ENCODE peak calls at places on chromosomes 1 and 21, in six cellular contexts. G, B, A, X, I and E are unnamed samples.

GRCh38 chr1:147273409-147274307 is 31.2 kb downstream of the CHD1L start:
- DNase-seq in B (peak), A (peak), G (peak), I (peak), X (peak), E (peak)

GRCh38 chr1:211198111-211198510 is 61.1 kb upstream of the RCOR3 start:
- DNase-seq in A (no peak), I (no peak), X (no peak), G (no peak), B (no peak), E (no peak)

GRCh38 chr1:8427493-8427892 is 109.6 kb downstream of the SLC45A1 start:
- DNase-seq in B (no peak), X (peak), A (no peak), I (no peak), G (no peak), E (no peak)

GRCh38 chr1:221630236-221630635 is 111.7 kb downstream of the DUSP10 start:
- DNase-seq in G (no peak), I (no peak), B (no peak), X (no peak), A (no peak), E (no peak)

GRCh38 chr1:193103759-193104495 is 1.3 kb downstream of the GLRX2 start:
- DNase-seq in X (no peak), G (no peak), I (no peak), A (no peak), B (no peak), E (no peak)

GRCh38 chr1:148389027-148389339 is 94.1 kb downstream of the PPIAL4G start:
- DNase-seq in A (no peak), X (no peak), I (no peak), G (no peak), B (no peak), E (no peak)

GRCh38 chr1:7669559-7670208 is 101.4 kb upstream of the VAMP3 start:
- DNase-seq in G (peak), A (peak), X (no peak), I (peak), B (peak), E (peak)

GRCh38 chr21:45987121-45987711 is 5.6 kb downstream of the COL6A1 start:
- DNase-seq in G (no peak), I (no peak), A (no peak), B (no peak), X (no peak), E (no peak)

GRCh38 chr21:42263591-42264131 is 44.7 kb downstream of the ABCG1 start:
- DNase-seq in G (no peak), B (no peak), I (no peak), A (no peak), X (no peak), E (peak)

GRCh38 chr1:25895365-25895990 is 10.7 kb downstream of the STMN1 start:
- DNase-seq in A (peak), X (no peak), B (peak), I (peak), G (peak), E (peak)

GRCh38 chr1:111729271-111729921 is 9.8 kb downstream of the INKA2 start:
- DNase-seq in X (no peak), B (no peak), A (no peak), I (no peak), G (no peak), E (no peak)

GRCh38 chr1:38045431-38046332 is 911 bp downstream of the POU3F1 start:
- DNase-seq in A (peak), B (no peak), I (no peak), X (no peak), G (no peak), E (peak)

GRCh38 chr1:177739780-177740179 is 230.1 kb downstream of the SEC16B start:
- DNase-seq in I (no peak), A (no peak), G (no peak), B (no peak), X (no peak), E (no peak)

GRCh38 chr21:32412998-32413504 is 545 bp downstream of the EVA1C start:
- DNase-seq in B (no peak), G (no peak), X (no peak), A (no peak), I (no peak), E (peak)

GRCh38 chr1:70429219-70429618 is 18.2 kb downstream of the CTH start:
- DNase-seq in A (no peak), B (no peak), X (no peak), I (no peak), G (no peak), E (no peak)

GRCh38 chr1:15280416-15280815 is 33.4 kb downstream of the FHAD1 start:
- DNase-seq in G (no peak), A (no peak), I (no peak), X (no peak), B (no peak), E (no peak)

GRCh38 chr21:16983425-16983824 is 529.4 kb upstream of the CXADR start:
- DNase-seq in X (no peak), A (no peak), G (no peak), B (no peak), I (no peak), E (no peak)

GRCh38 chr1:168288311-168289052 is 7.8 kb downstream of the TBX19 start:
- DNase-seq in G (no peak), B (no peak), A (no peak), I (no peak), X (no peak), E (no peak)

GRCh38 chr21:33981341-33982101 is 65.9 kb upstream of the ATP5PO start:
- DNase-seq in B (no peak), X (no peak), G (no peak), I (no peak), A (no peak), E (no peak)

GRCh38 chr1:64893921-64894320 is 72.4 kb downstream of the JAK1 start:
- DNase-seq in A (no peak), G (no peak), X (no peak), B (no peak), I (no peak), E (no peak)

GRCh38 chr1:29719253-29719652 is 482.9 kb downstream of the PTPRU start:
- DNase-seq in A (no peak), I (no peak), X (no peak), G (no peak), B (no peak), E (no peak)

GRCh38 chr1:208595745-208596144 is 351.6 kb upstream of the PLXNA2 start:
- DNase-seq in A (no peak), X (no peak), I (no peak), G (no peak), B (no peak), E (no peak)

GRCh38 chr1:151843398-151843797 is 3.8 kb upstream of the C2CD4D start:
- DNase-seq in I (no peak), A (no peak), G (no peak), B (no peak), X (no peak), E (no peak)

GRCh38 chr1:230627767-230628166 is 14.5 kb upstream of the COG2 start:
- DNase-seq in B (no peak), G (no peak), X (no peak), I (no peak), A (no peak), E (no peak)

GRCh38 chr1:151991663-151992344 is 1.9 kb downstream of the S100A10 start:
- DNase-seq in G (no peak), A (no peak), B (no peak), I (no peak), X (no peak), E (no peak)

GRCh38 chr1:175319912-175320230 is 127.3 kb upstream of the KIAA0040 start:
- DNase-seq in A (no peak), X (no peak), I (no peak), B (no peak), G (no peak), E (no peak)

GRCh38 chr1:175322109-175322508 is 129.5 kb upstream of the KIAA0040 start:
- DNase-seq in A (no peak), B (no peak), I (no peak), X (no peak), G (no peak), E (no peak)

GRCh38 chr1:175319112-175319911 is 126.7 kb upstream of the KIAA0040 start:
- DNase-seq in A (peak), B (peak), G (peak), X (peak), I (peak), E (peak)

GRCh38 chr1:175318633-175319032 is 126.1 kb upstream of the KIAA0040 start:
- DNase-seq in I (no peak), B (no peak), G (no peak), X (no peak), A (no peak), E (no peak)

DNA sequence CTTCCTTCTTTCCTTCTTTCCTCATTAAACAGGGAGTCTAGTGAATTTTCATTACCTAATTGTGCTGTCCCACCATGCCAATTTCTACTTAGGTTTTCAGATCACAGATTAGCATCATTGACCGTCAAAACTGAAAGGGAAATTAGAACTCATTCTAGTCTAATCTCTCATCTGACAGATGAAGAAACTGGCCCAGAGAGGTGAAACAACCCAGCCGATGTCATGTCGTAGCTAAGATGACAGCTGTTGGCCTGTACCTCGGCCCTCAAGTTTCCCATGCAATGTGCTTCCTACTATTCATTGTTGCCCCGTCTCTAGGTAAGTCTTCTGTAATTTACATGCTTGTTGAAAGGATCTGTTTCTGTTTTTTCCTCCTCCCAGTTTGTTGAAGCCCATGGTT is 128.2 kb upstream of the KIAA0040 start:
- DNase-seq in A (no peak), G (no peak), X (no peak), B (no peak), I (no peak), E (no peak)
- TF ChIP-seq REST in A (no peak), G (no peak), X (no peak), B (no peak), I (no peak), E (no peak)

DNA sequence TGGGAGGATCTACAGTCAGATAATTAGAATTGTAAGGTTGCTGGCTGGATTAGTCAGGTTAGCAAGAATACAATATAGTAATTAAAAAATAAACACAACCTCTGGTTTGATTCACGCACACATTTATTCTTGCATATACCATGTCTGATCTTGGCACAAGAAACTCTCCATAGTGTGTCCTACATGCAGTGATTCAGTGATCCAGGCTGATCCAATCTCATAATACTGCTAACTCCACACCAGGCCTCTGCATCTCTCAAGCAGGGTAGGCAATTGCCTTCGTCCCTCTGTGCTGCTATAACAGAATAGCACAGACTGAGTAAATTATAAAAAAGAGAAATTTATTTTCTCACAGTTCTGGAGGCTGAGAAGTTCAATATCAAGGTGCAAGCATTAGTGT is 741.2 kb upstream of the NCAM2 start:
- DNase-seq in G (no peak), I (no peak), X (no peak), B (no peak), A (no peak), E (no peak)
- H2AFZ ChIP-seq in G (no peak), I (peak), X (no peak), B (no peak), A (no peak), E (no peak)

GRCh38 chr21:40686526-40686925 is 160.4 kb downstream of the DSCAM start:
- DNase-seq in A (no peak), G (no peak), X (no peak), B (no peak), I (no peak), E (no peak)
- H3K4me3 ChIP-seq in A (no peak), G (no peak), X (no peak), B (no peak), I (no peak), E (no peak)

DNA sequence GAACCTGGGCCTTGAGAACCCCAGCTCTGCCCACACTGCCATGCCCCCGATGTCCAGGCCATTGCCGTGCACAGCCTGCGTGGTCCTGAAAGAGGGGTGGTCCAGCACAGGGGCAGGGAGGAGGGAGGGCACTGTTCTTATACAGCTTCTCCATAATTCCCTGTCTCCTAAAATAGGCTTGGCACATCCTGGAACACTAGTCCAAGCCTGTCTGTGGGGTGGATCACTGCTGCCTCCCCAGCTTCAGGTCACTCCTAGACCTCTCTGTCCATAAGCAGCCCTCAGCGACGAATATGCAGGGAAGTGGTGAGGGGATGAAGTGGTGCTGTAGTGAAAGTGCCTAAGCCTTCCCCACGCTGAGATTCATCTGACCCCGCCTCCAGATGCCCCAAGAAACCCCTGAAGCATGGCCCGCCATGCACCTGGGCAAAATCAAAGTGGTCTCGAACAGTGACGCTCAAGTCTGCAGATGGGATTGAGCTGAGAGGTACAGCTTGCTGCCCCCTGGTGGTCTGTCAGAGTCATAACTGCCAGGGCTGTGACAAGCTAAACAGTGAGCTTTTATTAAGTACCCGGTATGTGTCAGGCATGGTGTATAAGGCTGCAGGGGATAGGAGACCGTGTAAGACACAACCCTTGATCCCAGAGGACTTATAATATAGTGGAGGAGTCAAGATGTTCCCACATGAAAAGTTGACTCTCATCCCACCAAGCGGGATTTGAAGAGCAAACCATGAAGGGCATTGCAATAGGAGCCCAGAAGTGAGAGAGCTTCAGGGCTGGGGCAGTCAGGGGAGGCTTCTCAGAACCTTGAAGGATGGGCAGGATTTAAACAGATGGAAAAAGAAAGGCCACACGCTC is 66.6 kb downstream of the FAM163A start:
- DNase-seq in I (peak), B (peak), G (peak), A (peak), X (peak), E (peak)
- TF ChIP-seq REST in I (no peak), B (no peak), G (no peak), A (no peak), X (no peak), E (no peak)

DNA sequence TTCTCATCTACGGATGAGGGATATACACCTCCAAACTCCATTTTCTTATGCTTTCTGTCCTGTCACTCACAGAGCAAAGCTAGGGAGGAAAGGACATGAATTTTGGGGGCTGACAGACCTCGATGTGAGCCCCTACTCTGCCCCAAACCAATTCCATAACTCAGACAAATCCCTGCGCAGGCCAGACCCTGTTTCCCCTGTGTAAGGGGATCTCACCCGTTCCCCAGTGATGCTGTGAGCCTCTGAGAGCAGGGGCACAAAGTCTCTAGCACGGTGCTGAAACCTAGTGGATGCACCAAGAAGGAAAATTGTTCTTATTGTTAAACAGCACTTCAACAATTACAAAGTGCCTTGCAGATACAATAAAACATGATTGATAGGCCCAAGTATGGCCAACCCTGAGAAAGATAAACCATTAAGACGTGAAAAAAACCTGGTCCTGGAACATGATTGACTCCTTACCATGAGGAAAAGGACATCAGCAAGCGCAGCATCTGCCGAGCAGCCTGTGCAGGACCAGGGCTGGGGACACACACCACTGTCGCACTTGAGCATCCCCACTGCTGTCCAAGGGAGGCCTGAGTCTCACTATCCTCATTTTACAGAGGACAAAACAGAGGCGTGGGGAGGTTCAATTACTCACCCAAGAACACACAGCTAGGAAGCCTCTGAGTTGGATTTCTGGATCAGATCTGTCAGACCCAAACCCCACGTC is 137.8 kb downstream of the GLIS1 start:
- DNase-seq in B (no peak), G (no peak), X (no peak), I (no peak), A (no peak), E (no peak)
- H2AFZ ChIP-seq in B (no peak), G (no peak), X (no peak), I (no peak), A (no peak), E (no peak)

DNA sequence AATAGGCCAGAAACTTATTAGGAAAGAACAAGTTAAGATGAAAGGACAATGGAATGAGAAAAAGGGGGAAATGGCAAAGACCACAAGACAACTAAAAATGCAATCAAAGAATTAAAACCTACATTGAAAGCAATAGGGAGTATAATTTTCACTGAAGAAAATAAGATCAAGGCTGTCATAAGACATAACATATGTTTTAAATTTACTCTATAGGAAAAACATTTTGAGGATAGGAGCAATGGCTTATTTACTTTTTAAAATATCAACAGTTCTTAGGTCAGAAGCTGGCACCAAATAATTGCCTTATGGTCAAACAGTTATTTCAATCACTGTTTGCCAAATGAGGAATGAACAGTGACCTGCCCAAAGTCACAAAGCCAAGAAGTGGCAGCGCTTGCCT is 171.2 kb upstream of the HOOK1 start:
- DNase-seq in B (no peak), X (no peak), A (no peak), G (no peak), I (no peak), E (no peak)
- H3K4me3 ChIP-seq in B (no peak), X (no peak), A (no peak), G (no peak), I (no peak), E (no peak)

DNA sequence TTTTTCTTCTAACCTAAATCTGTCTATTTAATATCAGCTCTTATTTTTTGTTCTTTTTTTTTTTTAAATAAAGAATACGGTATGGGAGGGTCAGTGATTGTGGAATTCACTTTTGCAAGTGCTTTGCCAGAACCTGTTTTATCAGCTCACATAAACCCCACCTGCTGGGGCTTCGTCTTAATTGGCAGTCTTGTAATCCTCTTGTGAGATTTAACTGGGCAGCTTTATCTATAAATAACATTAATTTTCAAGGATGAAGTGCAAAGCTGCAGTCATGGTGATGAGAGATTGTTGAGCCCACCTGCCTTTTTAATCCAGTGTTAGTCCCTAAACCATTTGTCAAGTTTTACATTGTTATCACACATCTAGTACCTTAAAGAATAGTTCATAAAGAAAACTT is 18.2 kb upstream of the PDC start:
- DNase-seq in X (no peak), A (no peak), G (no peak), I (no peak), B (no peak), E (no peak)
- TF ChIP-seq REST in X (no peak), A (no peak), G (no peak), I (no peak), B (no peak), E (no peak)

GRCh38 chr1:154607084-154607747 is 770 bp downstream of the ADAR start:
- DNase-seq in B (peak), A (peak), I (no peak), G (no peak), X (no peak), E (no peak)
- H2AFZ ChIP-seq in B (no peak), A (peak), I (peak), G (no peak), X (no peak), E (no peak)

DNA sequence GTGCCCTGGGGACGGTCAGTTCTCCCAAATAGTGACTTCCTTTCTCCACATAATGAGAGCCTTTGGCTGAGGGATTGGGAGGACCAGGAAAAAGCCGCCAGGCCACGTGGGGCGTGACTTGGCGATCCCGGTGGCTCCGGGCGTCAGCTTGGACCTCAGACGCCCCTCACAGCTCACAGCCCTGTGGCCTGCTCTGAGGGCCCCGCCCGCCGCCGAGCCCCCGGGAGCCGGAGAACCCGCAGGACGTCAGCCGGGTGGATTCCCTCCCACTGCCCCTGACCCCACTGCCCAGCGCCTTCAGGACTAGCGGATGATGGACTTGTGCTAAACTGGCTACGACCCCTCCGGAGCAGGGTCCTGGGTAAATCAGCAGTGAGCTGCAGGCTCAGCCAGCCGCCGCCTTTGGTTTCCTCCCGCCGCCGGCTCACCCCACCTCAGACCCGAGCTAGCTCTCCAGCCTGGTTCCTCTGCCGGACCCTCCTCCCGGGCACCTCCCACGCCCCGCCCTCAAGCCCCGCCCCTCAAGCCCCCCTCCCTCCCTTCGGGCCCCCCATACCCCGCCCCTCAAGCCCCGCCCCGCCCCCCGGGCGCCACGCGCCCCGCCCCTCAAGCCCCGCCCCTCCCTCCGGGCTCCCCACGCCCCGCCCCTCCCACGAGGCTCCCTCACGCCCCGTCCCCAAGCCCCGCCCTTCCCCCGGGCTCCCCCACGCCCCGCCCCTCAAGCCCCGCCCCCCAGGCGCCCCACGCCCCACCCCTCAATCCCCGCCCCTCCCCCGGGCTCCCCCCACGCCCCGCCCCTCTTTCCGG is 10.0 kb upstream of the FAAP20 start:
- DNase-seq in G (no peak), I (peak), A (peak), X (no peak), B (peak), E (peak)
- H3K4me3 ChIP-seq in G (peak), I (peak), A (peak), X (peak), B (peak), E (peak)